ENCODE peak calls at places on chromosomes 5 and 9, in five cellular contexts. One of them, this sample, is unnamed.

GRCh38 chr9:78121488-78121887 is 89.9 kb upstream of the GNAQ start:
- DNase-seq in mammary epithelial cell: peak
- DNase-seq in upper lobe of right lung: peak
- DNase-seq in heart right ventricle: peak
- DNase-seq in left ventricle myocardium inferior: peak
- DNase-seq in this sample: peak

GRCh38 chr9:19114680-19115270 is 12.1 kb upstream of the HAUS6 start:
- DNase-seq in mammary epithelial cell: no peak
- DNase-seq in upper lobe of right lung: no peak
- DNase-seq in heart right ventricle: no peak
- DNase-seq in left ventricle myocardium inferior: no peak
- DNase-seq in this sample: no peak

GRCh38 chr5:143404416-143405062 is 1.1 kb upstream of the NR3C1 start:
- DNase-seq in mammary epithelial cell: peak
- DNase-seq in upper lobe of right lung: peak
- DNase-seq in heart right ventricle: peak
- DNase-seq in left ventricle myocardium inferior: peak
- DNase-seq in this sample: peak

GRCh38 chr5:88602584-88602983 is 280.4 kb downstream of the MEF2C start:
- DNase-seq in mammary epithelial cell: no peak
- DNase-seq in upper lobe of right lung: no peak
- DNase-seq in heart right ventricle: no peak
- DNase-seq in left ventricle myocardium inferior: no peak
- DNase-seq in this sample: no peak

GRCh38 chr5:181114284-181114843 is 16.6 kb downstream of the OR2V1 start:
- DNase-seq in mammary epithelial cell: no peak
- DNase-seq in upper lobe of right lung: peak
- DNase-seq in heart right ventricle: no peak
- DNase-seq in left ventricle myocardium inferior: no peak
- DNase-seq in this sample: no peak

GRCh38 chr5:1817261-1818043 is 16.2 kb downstream of the NDUFS6 start:
- DNase-seq in mammary epithelial cell: no peak
- DNase-seq in upper lobe of right lung: no peak
- DNase-seq in heart right ventricle: no peak
- DNase-seq in left ventricle myocardium inferior: no peak
- DNase-seq in this sample: no peak

GRCh38 chr9:128204858-128205257 is 1.7 kb downstream of the DNM1 start:
- DNase-seq in mammary epithelial cell: no peak
- DNase-seq in upper lobe of right lung: no peak
- DNase-seq in heart right ventricle: no peak
- DNase-seq in left ventricle myocardium inferior: no peak
- DNase-seq in this sample: no peak

GRCh38 chr5:129554134-129554904 is 94.2 kb downstream of the ADAMTS19 start:
- DNase-seq in mammary epithelial cell: peak
- DNase-seq in upper lobe of right lung: no peak
- DNase-seq in heart right ventricle: no peak
- DNase-seq in left ventricle myocardium inferior: no peak
- DNase-seq in this sample: no peak

GRCh38 chr9:82466616-82467251 is 478.2 kb downstream of the SPATA31D1 start:
- DNase-seq in mammary epithelial cell: no peak
- DNase-seq in upper lobe of right lung: no peak
- DNase-seq in heart right ventricle: peak
- DNase-seq in left ventricle myocardium inferior: no peak
- DNase-seq in this sample: no peak

GRCh38 chr9:127204771-127205470 is 59.7 kb upstream of the GARNL3 start:
- DNase-seq in mammary epithelial cell: no peak
- DNase-seq in upper lobe of right lung: no peak
- DNase-seq in heart right ventricle: no peak
- DNase-seq in left ventricle myocardium inferior: peak
- DNase-seq in this sample: peak

GRCh38 chr5:139762624-139763170 is 32.9 kb upstream of the PSD2 start:
- DNase-seq in mammary epithelial cell: no peak
- DNase-seq in upper lobe of right lung: no peak
- DNase-seq in heart right ventricle: no peak
- DNase-seq in left ventricle myocardium inferior: no peak
- DNase-seq in this sample: no peak

DNA sequence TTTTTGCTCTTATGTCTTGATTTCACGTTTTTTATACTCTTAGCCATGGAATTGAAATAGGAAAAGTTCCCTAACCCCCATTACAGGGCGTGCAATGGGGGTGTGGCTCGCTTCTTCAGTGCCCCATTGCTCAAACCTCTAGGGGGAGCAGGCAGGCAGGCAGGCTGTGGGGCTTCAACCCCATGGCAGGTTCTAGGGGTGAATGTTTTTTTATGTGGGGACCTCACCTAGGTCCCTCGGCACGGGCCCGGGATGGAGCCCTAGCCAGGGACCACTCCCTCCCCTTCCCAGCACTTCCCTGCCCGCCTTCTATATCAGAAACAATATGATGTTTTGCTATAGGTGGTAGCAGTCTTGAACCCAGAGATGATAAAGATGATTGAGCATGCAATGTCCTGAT is 221.3 kb upstream of the SMC2 start:
- DNase-seq in mammary epithelial cell: no peak
- DNase-seq in upper lobe of right lung: no peak
- DNase-seq in heart right ventricle: no peak
- DNase-seq in left ventricle myocardium inferior: no peak
- DNase-seq in this sample: no peak
- TF ChIP-seq CTCF in mammary epithelial cell: no peak
- TF ChIP-seq CTCF in upper lobe of right lung: no peak
- TF ChIP-seq CTCF in heart right ventricle: no peak
- TF ChIP-seq CTCF in left ventricle myocardium inferior: no peak
- TF ChIP-seq CTCF in this sample: no peak

GRCh38 chr9:136605966-136606365 is 56.8 kb upstream of the EGFL7 start:
- DNase-seq in mammary epithelial cell: no peak
- DNase-seq in upper lobe of right lung: no peak
- DNase-seq in heart right ventricle: peak
- DNase-seq in left ventricle myocardium inferior: peak
- DNase-seq in this sample: no peak

GRCh38 chr9:136606687-136607333 is 55.9 kb upstream of the EGFL7 start:
- DNase-seq in mammary epithelial cell: no peak
- DNase-seq in upper lobe of right lung: no peak
- DNase-seq in heart right ventricle: no peak
- DNase-seq in left ventricle myocardium inferior: no peak
- DNase-seq in this sample: no peak

GRCh38 chr9:136603901-136604816 is 58.3 kb upstream of the NOTCH1 start:
- DNase-seq in mammary epithelial cell: no peak
- DNase-seq in upper lobe of right lung: no peak
- DNase-seq in heart right ventricle: peak
- DNase-seq in left ventricle myocardium inferior: peak
- DNase-seq in this sample: no peak

GRCh38 chr9:136603216-136603615 is 57.4 kb upstream of the NOTCH1 start:
- DNase-seq in mammary epithelial cell: no peak
- DNase-seq in upper lobe of right lung: no peak
- DNase-seq in heart right ventricle: no peak
- DNase-seq in left ventricle myocardium inferior: no peak
- DNase-seq in this sample: no peak

GRCh38 chr9:136604823-136605525 is 57.7 kb upstream of the EGFL7 start:
- DNase-seq in mammary epithelial cell: no peak
- DNase-seq in upper lobe of right lung: no peak
- DNase-seq in heart right ventricle: peak
- DNase-seq in left ventricle myocardium inferior: no peak
- DNase-seq in this sample: no peak
- H3K27ac ChIP-seq in mammary epithelial cell: no peak
- H3K27ac ChIP-seq in upper lobe of right lung: peak
- H3K27ac ChIP-seq in heart right ventricle: peak
- H3K27ac ChIP-seq in left ventricle myocardium inferior: peak
- H3K27ac ChIP-seq in this sample: no peak

GRCh38 chr5:17190799-17191391 is 26.5 kb upstream of the BASP1 start:
- DNase-seq in mammary epithelial cell: no peak
- DNase-seq in upper lobe of right lung: no peak
- DNase-seq in heart right ventricle: no peak
- DNase-seq in left ventricle myocardium inferior: no peak
- DNase-seq in this sample: peak
- TF ChIP-seq CTCF in mammary epithelial cell: no peak
- TF ChIP-seq CTCF in upper lobe of right lung: no peak
- TF ChIP-seq CTCF in heart right ventricle: no peak
- TF ChIP-seq CTCF in left ventricle myocardium inferior: peak
- TF ChIP-seq CTCF in this sample: no peak

DNA sequence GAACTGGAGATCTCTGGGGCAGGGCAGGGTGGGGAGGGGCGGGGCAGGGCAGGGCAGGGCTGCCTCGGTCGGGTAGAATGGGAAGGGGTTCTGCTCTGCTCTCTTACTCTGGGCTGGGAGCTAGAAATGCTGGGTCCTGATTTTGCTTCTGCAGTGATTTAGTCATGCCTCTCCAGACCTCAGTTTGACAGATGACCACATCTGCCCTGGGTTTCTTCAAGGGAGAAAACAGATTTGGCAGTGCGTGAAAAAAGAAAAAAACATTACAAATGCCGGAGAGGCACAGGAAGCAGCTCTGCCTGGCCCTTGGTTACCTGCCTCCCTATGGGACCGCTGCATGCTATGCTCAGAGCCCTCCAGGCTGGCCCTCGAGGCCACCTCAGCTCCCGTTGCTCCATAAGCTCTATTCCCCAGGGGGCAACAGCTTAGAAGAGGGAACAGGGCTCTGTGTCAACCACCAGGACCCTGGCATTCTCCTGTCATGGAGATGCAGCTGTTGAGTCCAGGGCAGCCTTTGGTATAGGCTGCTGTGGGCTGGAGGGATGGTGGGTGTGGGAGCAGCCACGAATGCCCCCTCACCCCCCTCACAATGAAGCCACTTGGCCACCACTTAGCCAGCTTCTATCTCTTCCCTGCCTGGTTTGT is 53.2 kb upstream of the UBTD2 start:
- DNase-seq in mammary epithelial cell: no peak
- DNase-seq in upper lobe of right lung: no peak
- DNase-seq in heart right ventricle: no peak
- DNase-seq in left ventricle myocardium inferior: no peak
- DNase-seq in this sample: no peak
- H3K27ac ChIP-seq in mammary epithelial cell: no peak
- H3K27ac ChIP-seq in upper lobe of right lung: no peak
- H3K27ac ChIP-seq in heart right ventricle: no peak
- H3K27ac ChIP-seq in left ventricle myocardium inferior: no peak
- H3K27ac ChIP-seq in this sample: no peak

GRCh38 chr9:79477241-79477830 is 94.4 kb upstream of the TLE4 start:
- DNase-seq in mammary epithelial cell: no peak
- DNase-seq in upper lobe of right lung: no peak
- DNase-seq in heart right ventricle: no peak
- DNase-seq in left ventricle myocardium inferior: no peak
- DNase-seq in this sample: no peak

GRCh38 chr9:79473704-79474103 is 98.1 kb upstream of the TLE4 start:
- DNase-seq in mammary epithelial cell: no peak
- DNase-seq in upper lobe of right lung: no peak
- DNase-seq in heart right ventricle: no peak
- DNase-seq in left ventricle myocardium inferior: no peak
- DNase-seq in this sample: no peak

GRCh38 chr9:79482078-79482477 is 89.7 kb upstream of the TLE4 start:
- DNase-seq in mammary epithelial cell: no peak
- DNase-seq in upper lobe of right lung: no peak
- DNase-seq in heart right ventricle: no peak
- DNase-seq in left ventricle myocardium inferior: no peak
- DNase-seq in this sample: no peak

GRCh38 chr9:79480639-79481038 is 91.1 kb upstream of the TLE4 start:
- DNase-seq in mammary epithelial cell: peak
- DNase-seq in upper lobe of right lung: no peak
- DNase-seq in heart right ventricle: no peak
- DNase-seq in left ventricle myocardium inferior: no peak
- DNase-seq in this sample: no peak

GRCh38 chr9:79477955-79478751 is 93.6 kb upstream of the TLE4 start:
- DNase-seq in mammary epithelial cell: peak
- DNase-seq in upper lobe of right lung: no peak
- DNase-seq in heart right ventricle: no peak
- DNase-seq in left ventricle myocardium inferior: no peak
- DNase-seq in this sample: peak
- TF ChIP-seq CTCF in mammary epithelial cell: no peak
- TF ChIP-seq CTCF in upper lobe of right lung: peak
- TF ChIP-seq CTCF in heart right ventricle: no peak
- TF ChIP-seq CTCF in left ventricle myocardium inferior: peak
- TF ChIP-seq CTCF in this sample: peak

DNA sequence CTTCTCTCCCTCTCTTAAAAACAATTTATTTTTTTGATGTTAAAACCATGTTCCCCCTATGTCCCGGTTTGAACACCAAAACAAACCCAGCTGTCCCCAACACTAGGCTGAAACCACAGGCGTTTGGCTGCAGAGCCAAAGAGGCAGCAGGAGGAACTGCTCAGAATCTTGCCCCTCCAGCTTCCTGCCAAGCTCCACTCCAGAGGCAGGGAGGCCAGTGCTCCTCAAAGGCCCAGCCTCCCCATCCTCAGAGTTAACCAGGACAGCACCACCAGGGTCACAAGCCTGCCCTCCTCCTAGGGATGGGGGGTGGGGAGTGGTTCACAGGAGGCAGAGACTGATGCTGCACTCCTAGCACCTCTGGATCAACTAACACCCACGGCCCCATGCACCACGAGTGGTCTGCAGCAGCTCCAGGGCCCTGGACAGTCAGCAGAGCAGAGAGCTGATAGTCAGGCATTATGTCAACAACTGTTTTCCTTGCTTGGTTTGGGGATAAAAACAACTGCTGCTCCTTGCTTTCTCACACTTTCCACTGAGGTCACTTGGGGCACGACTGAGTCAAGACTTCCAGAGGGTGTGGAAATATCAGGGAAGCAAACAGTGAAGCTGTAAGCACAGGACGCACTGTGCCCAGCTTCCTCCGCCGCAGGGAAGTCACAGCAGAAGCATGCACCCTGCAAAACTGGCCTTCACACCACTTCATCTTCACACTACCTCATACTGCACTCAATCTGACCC is 96.4 kb upstream of the ADRA1B start:
- DNase-seq in mammary epithelial cell: peak
- DNase-seq in upper lobe of right lung: peak
- DNase-seq in heart right ventricle: peak
- DNase-seq in left ventricle myocardium inferior: peak
- DNase-seq in this sample: no peak
- H3K27ac ChIP-seq in mammary epithelial cell: no peak
- H3K27ac ChIP-seq in upper lobe of right lung: peak
- H3K27ac ChIP-seq in heart right ventricle: no peak
- H3K27ac ChIP-seq in left ventricle myocardium inferior: peak
- H3K27ac ChIP-seq in this sample: no peak

GRCh38 chr5:7897014-7897600 is 28.2 kb downstream of the MTRR start:
- DNase-seq in mammary epithelial cell: peak
- DNase-seq in upper lobe of right lung: no peak
- DNase-seq in heart right ventricle: no peak
- DNase-seq in left ventricle myocardium inferior: no peak
- DNase-seq in this sample: peak
- TF ChIP-seq CTCF in mammary epithelial cell: no peak
- TF ChIP-seq CTCF in upper lobe of right lung: no peak
- TF ChIP-seq CTCF in heart right ventricle: no peak
- TF ChIP-seq CTCF in left ventricle myocardium inferior: peak
- TF ChIP-seq CTCF in this sample: peak

GRCh38 chr5:15887072-15887471 is 292.5 kb downstream of the MARCHF11 start:
- DNase-seq in mammary epithelial cell: no peak
- DNase-seq in upper lobe of right lung: no peak
- DNase-seq in heart right ventricle: no peak
- DNase-seq in left ventricle myocardium inferior: no peak
- DNase-seq in this sample: no peak
- H3K27ac ChIP-seq in mammary epithelial cell: no peak
- H3K27ac ChIP-seq in upper lobe of right lung: no peak
- H3K27ac ChIP-seq in heart right ventricle: no peak
- H3K27ac ChIP-seq in left ventricle myocardium inferior: no peak
- H3K27ac ChIP-seq in this sample: no peak

This sample was measured in brain microvascular endothelial cell.